ENCODE peak calls at places on chromosomes 1 and 21, in five cellular contexts. One of them, this sample, is unnamed.
A peak's percentile ranks its signal among the peaks of the same experiment; 100 is the strongest.

GRCh38 chr1:160877221-160877620 is 7.8 kb downstream of the ITLN1 start:
- DNase-seq in iris pigment epithelial cell: no peak
- DNase-seq in HTR-8/SVneo: no peak
- DNase-seq in stimulated activated CD4-positive, alpha-beta T cell treated with anti-CD3 and anti-CD28 coated beads, TNF-alpha, amount 100 ng/mL, for 48 hours: no peak
- DNase-seq in RWPE1: no peak
- DNase-seq in this sample: no peak

GRCh38 chr1:82542766-82543165 is 742.0 kb downstream of the ADGRL2 start:
- DNase-seq in RWPE1: no peak
- DNase-seq in stimulated activated CD4-positive, alpha-beta T cell treated with anti-CD3 and anti-CD28 coated beads, TNF-alpha, amount 100 ng/mL, for 48 hours: no peak
- DNase-seq in iris pigment epithelial cell: peak; percentile 17
- DNase-seq in HTR-8/SVneo: no peak
- DNase-seq in this sample: no peak

GRCh38 chr1:37308571-37308960 is 165.8 kb upstream of the ZC3H12A start:
- DNase-seq in HTR-8/SVneo: no peak
- DNase-seq in RWPE1: no peak
- DNase-seq in iris pigment epithelial cell: no peak
- DNase-seq in stimulated activated CD4-positive, alpha-beta T cell treated with anti-CD3 and anti-CD28 coated beads, TNF-alpha, amount 100 ng/mL, for 48 hours: no peak
- DNase-seq in this sample: no peak

GRCh38 chr1:167454304-167454928 is 63.9 kb downstream of the CD247 start:
- DNase-seq in HTR-8/SVneo: no peak
- DNase-seq in RWPE1: no peak
- DNase-seq in iris pigment epithelial cell: no peak
- DNase-seq in stimulated activated CD4-positive, alpha-beta T cell treated with anti-CD3 and anti-CD28 coated beads, TNF-alpha, amount 100 ng/mL, for 48 hours: no peak
- DNase-seq in this sample: no peak

GRCh38 chr1:62356257-62356835 is 37.1 kb upstream of the KANK4 start:
- DNase-seq in iris pigment epithelial cell: peak; percentile 92
- DNase-seq in HTR-8/SVneo: peak; percentile 84
- DNase-seq in RWPE1: peak; percentile 93
- DNase-seq in stimulated activated CD4-positive, alpha-beta T cell treated with anti-CD3 and anti-CD28 coated beads, TNF-alpha, amount 100 ng/mL, for 48 hours: no peak
- DNase-seq in this sample: no peak

GRCh38 chr1:41404308-41404755 is 43.1 kb downstream of the FOXO6 start:
- DNase-seq in HTR-8/SVneo: peak; percentile 77
- DNase-seq in iris pigment epithelial cell: peak; percentile 17
- DNase-seq in stimulated activated CD4-positive, alpha-beta T cell treated with anti-CD3 and anti-CD28 coated beads, TNF-alpha, amount 100 ng/mL, for 48 hours: peak; percentile 19
- DNase-seq in RWPE1: peak; percentile 50
- DNase-seq in this sample: no peak

GRCh38 chr1:54037476-54037875 is 15.5 kb downstream of the TMEM59 start:
- DNase-seq in RWPE1: no peak
- DNase-seq in stimulated activated CD4-positive, alpha-beta T cell treated with anti-CD3 and anti-CD28 coated beads, TNF-alpha, amount 100 ng/mL, for 48 hours: no peak
- DNase-seq in HTR-8/SVneo: no peak
- DNase-seq in iris pigment epithelial cell: peak; percentile 70
- DNase-seq in this sample: no peak

GRCh38 chr1:22332795-22333499 is 118.7 kb upstream of the ZBTB40 start:
- DNase-seq in stimulated activated CD4-positive, alpha-beta T cell treated with anti-CD3 and anti-CD28 coated beads, TNF-alpha, amount 100 ng/mL, for 48 hours: no peak
- DNase-seq in iris pigment epithelial cell: no peak
- DNase-seq in RWPE1: no peak
- DNase-seq in HTR-8/SVneo: no peak
- DNase-seq in this sample: no peak

GRCh38 chr1:244231572-244232315 is 180.7 kb downstream of the ZBTB18 start:
- DNase-seq in stimulated activated CD4-positive, alpha-beta T cell treated with anti-CD3 and anti-CD28 coated beads, TNF-alpha, amount 100 ng/mL, for 48 hours: no peak
- DNase-seq in iris pigment epithelial cell: peak; percentile 39
- DNase-seq in HTR-8/SVneo: no peak
- DNase-seq in RWPE1: no peak
- DNase-seq in this sample: no peak

GRCh38 chr21:31258073-31258472 is 86.0 kb downstream of the TIAM1 start:
- DNase-seq in stimulated activated CD4-positive, alpha-beta T cell treated with anti-CD3 and anti-CD28 coated beads, TNF-alpha, amount 100 ng/mL, for 48 hours: no peak
- DNase-seq in iris pigment epithelial cell: no peak
- DNase-seq in RWPE1: no peak
- DNase-seq in HTR-8/SVneo: no peak
- DNase-seq in this sample: no peak

GRCh38 chr1:54355931-54356679 is 50.1 kb downstream of the SSBP3 start:
- DNase-seq in RWPE1: no peak
- DNase-seq in HTR-8/SVneo: no peak
- DNase-seq in stimulated activated CD4-positive, alpha-beta T cell treated with anti-CD3 and anti-CD28 coated beads, TNF-alpha, amount 100 ng/mL, for 48 hours: no peak
- DNase-seq in iris pigment epithelial cell: no peak
- DNase-seq in this sample: no peak

GRCh38 chr1:41939194-41939593 is 20.5 kb upstream of the HIVEP3 start:
- DNase-seq in stimulated activated CD4-positive, alpha-beta T cell treated with anti-CD3 and anti-CD28 coated beads, TNF-alpha, amount 100 ng/mL, for 48 hours: no peak
- DNase-seq in HTR-8/SVneo: no peak
- DNase-seq in iris pigment epithelial cell: no peak
- DNase-seq in RWPE1: no peak
- DNase-seq in this sample: no peak

GRCh38 chr1:8873506-8874229 is 4.8 kb downstream of the ENO1 start:
- DNase-seq in HTR-8/SVneo: peak; percentile 88
- DNase-seq in stimulated activated CD4-positive, alpha-beta T cell treated with anti-CD3 and anti-CD28 coated beads, TNF-alpha, amount 100 ng/mL, for 48 hours: peak; percentile 81
- DNase-seq in RWPE1: peak; percentile 95
- DNase-seq in iris pigment epithelial cell: peak; percentile 99
- DNase-seq in this sample: peak; percentile 74